ENCODE peak calls at places on chromosomes 12 and 14, in four cellular contexts. W, M, I and V are unnamed samples.

GRCh38 chr12:121582583-121583333 is 1.9 kb upstream of the KDM2B start:
- DNase-seq in W (no peak), M (no peak), I (no peak), V (no peak)

GRCh38 chr12:96578526-96579125 is 89.2 kb downstream of the CFAP54 start:
- DNase-seq in W (peak), M (no peak), I (peak), V (no peak)

GRCh38 chr12:123089631-123090353 is 61.1 kb downstream of the PITPNM2 start:
- DNase-seq in W (peak), M (peak), I (no peak), V (no peak)

GRCh38 chr12:27333311-27334009 is 824 bp downstream of the BMAL2 start:
- DNase-seq in W (no peak), M (no peak), I (peak), V (peak)

GRCh38 chr12:12176402-12176801 is 90.4 kb downstream of the LRP6 start:
- DNase-seq in W (no peak), M (no peak), I (peak), V (no peak)

GRCh38 chr14:88470542-88471440 is 84.0 kb downstream of the PTPN21 start:
- DNase-seq in W (no peak), M (no peak), I (no peak), V (no peak)

GRCh38 chr12:114018669-114019068 is 52.5 kb upstream of the RBM19 start:
- DNase-seq in W (peak), M (no peak), I (no peak), V (no peak)

GRCh38 chr14:55532645-55533309 is 47.2 kb upstream of the KTN1 start:
- DNase-seq in W (no peak), M (no peak), I (no peak), V (no peak)

GRCh38 chr14:59564356-59564755 is 12.3 kb downstream of the CCDC175 start:
- DNase-seq in W (no peak), M (no peak), I (no peak), V (no peak)

GRCh38 chr14:74804219-74804825 is 41.2 kb downstream of the YLPM1 start:
- DNase-seq in W (peak), M (peak), I (peak), V (no peak)

GRCh38 chr12:93080994-93081809 is 152.1 kb upstream of the EEA1 start:
- DNase-seq in W (peak), M (no peak), I (no peak), V (no peak)

GRCh38 chr14:61927521-61927920 is 165.3 kb downstream of the SNAPC1 start:
- DNase-seq in W (peak), M (no peak), I (no peak), V (no peak)

GRCh38 chr12:103965255-103965589 is 450 bp upstream of the TDG start:
- DNase-seq in W (no peak), M (no peak), I (no peak), V (no peak)

GRCh38 chr14:90664911-90665695 is 151.1 kb downstream of the TTC7B start:
- DNase-seq in W (no peak), M (no peak), I (no peak), V (no peak)

GRCh38 chr12:92065018-92065499 is 80.6 kb downstream of the BTG1 start:
- DNase-seq in W (peak), M (no peak), I (peak), V (peak)

GRCh38 chr12:114444422-114445279 is 38.7 kb upstream of the TBX5 start:
- DNase-seq in W (peak), M (no peak), I (no peak), V (no peak)

GRCh38 chr14:64944861-64945260 is 2.3 kb upstream of the GPX2 start:
- DNase-seq in W (no peak), M (no peak), I (no peak), V (no peak)

GRCh38 chr14:65361920-65362319 is 50.6 kb upstream of the FUT8 start:
- DNase-seq in W (peak), M (peak), I (no peak), V (no peak)

GRCh38 chr12:104109446-104110271 is 28.4 kb downstream of the NFYB start:
- DNase-seq in W (no peak), M (no peak), I (no peak), V (no peak)

GRCh38 chr14:55500219-55500701 is 59.8 kb upstream of the TBPL2 start:
- DNase-seq in W (no peak), M (no peak), I (no peak), V (peak)

GRCh38 chr14:92755495-92755894 is 7.1 kb upstream of the LGMN start:
- DNase-seq in W (no peak), M (no peak), I (no peak), V (no peak)

GRCh38 chr12:19080918-19081317 is 48.6 kb upstream of the PLEKHA5 start:
- DNase-seq in W (no peak), M (no peak), I (no peak), V (no peak)

GRCh38 chr12:81797100-81797499 is 38.0 kb upstream of the PPFIA2 start:
- DNase-seq in W (no peak), M (no peak), I (no peak), V (no peak)

DNA sequence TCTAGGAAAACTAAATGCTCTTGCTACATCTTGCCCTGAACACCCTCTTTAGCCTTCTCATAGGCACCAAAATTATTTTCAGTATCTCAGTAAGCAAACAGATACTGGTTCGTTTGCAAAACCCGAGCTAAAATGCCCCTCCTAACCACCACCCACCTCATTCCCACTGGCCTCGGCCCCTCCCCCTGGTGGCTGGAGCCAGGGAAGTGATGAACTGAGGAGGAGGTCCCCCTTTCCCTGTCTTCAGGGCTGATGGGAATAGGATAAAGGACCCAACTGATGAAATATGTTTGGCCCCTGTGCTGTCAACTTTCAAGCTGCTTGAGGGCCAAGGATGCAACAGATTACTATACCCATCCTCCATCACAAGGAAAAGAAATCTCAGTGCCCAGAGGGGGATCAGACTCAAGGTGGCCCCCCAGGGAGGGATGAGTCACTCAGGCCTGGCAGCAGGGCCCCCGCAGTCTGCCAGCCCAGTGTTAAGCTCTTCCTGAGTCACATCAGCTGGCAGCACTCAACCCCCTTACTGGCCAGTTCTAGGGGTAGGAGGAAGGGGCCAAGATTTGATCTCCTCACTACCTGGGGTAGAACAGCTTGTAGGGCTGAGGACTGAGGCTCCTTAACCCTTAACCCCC is 1.7 kb downstream of the ANKRD52 start:
- DNase-seq in W (peak), M (no peak), I (no peak), V (no peak)
- TF ChIP-seq CTCF in W (peak), M (no peak), I (no peak), V (no peak)

DNA sequence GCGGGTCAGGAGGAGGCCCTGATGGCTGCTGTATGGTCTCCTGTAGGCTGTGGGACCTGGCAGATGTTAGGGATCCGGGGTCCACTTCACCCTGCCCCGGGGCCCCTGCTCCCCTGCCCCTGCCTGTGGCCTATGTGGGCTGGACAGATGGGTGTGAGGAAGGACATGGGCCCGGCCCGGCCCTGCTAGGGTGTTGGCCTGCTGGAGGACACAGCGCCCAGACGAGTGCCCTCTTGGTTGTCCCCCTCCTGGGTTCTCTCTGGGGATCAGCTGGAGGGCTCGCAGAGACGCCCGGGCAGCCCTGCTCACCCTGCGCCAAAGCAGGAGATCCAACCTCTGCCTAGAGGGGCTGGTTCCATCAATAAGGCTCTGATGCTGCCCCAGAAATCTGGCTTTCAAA is 36.2 kb downstream of the BEGAIN start:
- DNase-seq in W (no peak), M (no peak), I (no peak), V (no peak)
- TF ChIP-seq CTCF in W (no peak), M (no peak), I (no peak), V (no peak)

GRCh38 chr14:93858896-93859295 is 68.2 kb upstream of the FAM181A start:
- DNase-seq in W (no peak), M (no peak), I (no peak), V (no peak)

GRCh38 chr14:93861846-93862641 is 65.1 kb upstream of the FAM181A start:
- DNase-seq in W (no peak), M (no peak), I (no peak), V (no peak)

GRCh38 chr14:93857081-93857480 is 68.8 kb upstream of the PRIMA1 start:
- DNase-seq in W (no peak), M (no peak), I (no peak), V (no peak)

GRCh38 chr14:93859957-93860356 is 67.2 kb upstream of the FAM181A start:
- DNase-seq in W (no peak), M (no peak), I (no peak), V (peak)

DNA sequence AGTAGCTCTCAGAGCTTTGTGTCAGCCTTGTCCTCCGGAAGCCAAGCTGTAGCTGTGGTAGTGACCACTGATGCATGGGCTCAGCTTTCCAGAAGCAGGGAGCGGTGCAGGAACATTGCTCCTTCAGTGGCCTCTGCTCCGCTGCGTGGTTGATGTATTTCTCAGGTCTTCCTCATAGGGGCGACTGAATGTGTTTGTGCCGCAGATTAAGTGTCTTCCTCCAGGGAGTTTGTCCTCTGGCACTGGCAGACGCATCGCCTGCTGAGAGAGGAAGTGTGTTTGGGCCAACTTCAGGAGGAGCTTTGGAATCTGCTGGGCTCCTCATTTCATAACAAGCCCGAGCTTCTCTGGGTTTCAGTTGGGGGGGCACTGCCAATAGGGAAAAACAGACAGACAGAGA is 69.2 kb upstream of the PRIMA1 start:
- DNase-seq in W (no peak), M (no peak), I (no peak), V (no peak)
- TF ChIP-seq CTCF in W (no peak), M (no peak), I (no peak), V (no peak)

GRCh38 chr14:87002831-87003230 is 990.2 kb downstream of the GALC start:
- DNase-seq in W (peak), M (no peak), I (no peak), V (no peak)
- TF ChIP-seq CTCF in W (peak), M (peak), I (no peak), V (no peak)

DNA sequence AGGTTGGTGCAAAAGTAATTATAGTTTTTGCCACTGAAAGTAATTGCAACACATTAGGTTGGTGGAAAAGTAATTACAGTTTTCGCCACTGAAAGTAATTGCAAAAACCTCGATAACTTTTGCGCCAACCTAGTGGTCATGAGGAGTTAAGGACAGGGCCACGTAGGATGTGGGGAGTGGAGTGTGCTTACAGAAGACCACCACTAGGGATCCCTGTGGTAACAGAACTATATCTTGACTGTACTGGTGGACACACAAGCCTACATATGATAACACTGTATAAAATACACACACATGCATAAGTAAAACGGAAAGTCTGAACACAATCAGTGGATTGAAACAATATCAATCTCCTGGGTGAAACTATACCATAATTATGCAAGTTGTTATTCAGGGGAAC is 187.4 kb upstream of the ABCD2 start:
- DNase-seq in W (no peak), M (no peak), I (no peak), V (no peak)
- TF ChIP-seq CTCF in W (peak), M (no peak), I (no peak), V (no peak)